ENCODE peak calls at places on chromosomes 12 and 14, in seven cellular contexts. V is lower leg skin, G is nephron progenitor cell, F is fibroblast of mammary gland, C is psoas muscle, E is uterus, U is mucosa of gallbladder. S is an unnamed sample.

GRCh38 chr14:85534914-85535313 is 5.0 kb downstream of the FLRT2 start:
- DNase-seq in V (no peak), G (no peak), F (peak; percentile 20), C (no peak), E (no peak), U (no peak), S (no peak)

GRCh38 chr14:67553547-67553946 is 20.5 kb downstream of the PLEKHH1 start:
- DNase-seq in V (no peak), G (no peak), F (no peak), C (no peak), E (no peak), U (no peak), S (no peak)

GRCh38 chr14:79074501-79074900 is 904.3 kb downstream of the NRXN3 start:
- DNase-seq in V (no peak), G (no peak), F (no peak), C (no peak), E (no peak), U (no peak), S (no peak)

GRCh38 chr12:3168775-3169221 is 91.6 kb downstream of the TSPAN9 start:
- DNase-seq in V (no peak), G (no peak), F (peak; percentile 99), C (peak; percentile 42), E (peak; percentile 90), U (peak; percentile 32), S (no peak)

GRCh38 chr12:54936736-54937135 is 47.8 kb downstream of the TESPA1 start:
- DNase-seq in V (no peak), G (no peak), F (peak; percentile 26), C (no peak), E (no peak), U (no peak), S (no peak)

GRCh38 chr14:97523936-97524335 is 726.8 kb downstream of the VRK1 start:
- DNase-seq in V (no peak), G (no peak), F (no peak), C (no peak), E (no peak), U (no peak), S (no peak)

GRCh38 chr12:3047961-3048360 is 29.2 kb upstream of the TSPAN9 start:
- DNase-seq in V (no peak), G (peak; percentile 32), F (no peak), C (no peak), E (no peak), U (no peak), S (no peak)

GRCh38 chr12:76489737-76490136 is 69.8 kb downstream of the OSBPL8 start:
- DNase-seq in V (no peak), G (no peak), F (peak; percentile 57), C (no peak), E (no peak), U (no peak), S (no peak)

GRCh38 chr12:11580125-11580751 is 69.2 kb upstream of the ETV6 start:
- DNase-seq in V (no peak), G (no peak), F (peak; percentile 74), C (no peak), E (peak; percentile 30), U (peak; percentile 63), S (no peak)

GRCh38 chr12:2540535-2540941 is 254.2 kb upstream of the FKBP4 start:
- DNase-seq in V (no peak), G (peak; percentile 35), F (no peak), C (no peak), E (peak; percentile 74), U (no peak), S (no peak)

GRCh38 chr12:26520154-26520553 is 312.8 kb downstream of the ITPR2 start:
- DNase-seq in V (no peak), G (no peak), F (no peak), C (no peak), E (no peak), U (no peak), S (no peak)

GRCh38 chr14:54337314-54337713 is 59.5 kb upstream of the CDKN3 start:
- DNase-seq in V (no peak), G (no peak), F (no peak), C (no peak), E (no peak), U (no peak), S (no peak)

GRCh38 chr12:630656-631632 is 32.3 kb downstream of the NINJ2 start:
- DNase-seq in V (peak; percentile 91), G (no peak), F (no peak), C (peak; percentile 81), E (no peak), U (peak; percentile 32), S (no peak)

GRCh38 chr12:29191267-29191889 is 42.3 kb downstream of the FAR2 start:
- DNase-seq in V (no peak), G (no peak), F (no peak), C (no peak), E (no peak), U (no peak), S (no peak)

GRCh38 chr14:102362084-102362483 is 606 bp downstream of the CINP start:
- DNase-seq in V (no peak), G (no peak), F (peak; percentile 65), C (no peak), E (no peak), U (no peak), S (no peak)

GRCh38 chr12:44876554-44877275 is 600 bp upstream of the NELL2 start:
- DNase-seq in V (no peak), G (peak; percentile 87), F (peak; percentile 12), C (peak; percentile 45), E (no peak), U (no peak), S (peak; percentile 60)

GRCh38 chr12:11651785-11652184 is 2.3 kb downstream of the ETV6 start:
- DNase-seq in V (no peak), G (no peak), F (peak; percentile 23), C (no peak), E (no peak), U (no peak), S (no peak)

GRCh38 chr12:56687225-56688128 is 607 bp downstream of the PTGES3 start:
- DNase-seq in V (peak; percentile 93), G (peak; percentile 40), F (peak; percentile 24), C (peak; percentile 69), E (peak; percentile 48), U (peak; percentile 51), S (no peak)

GRCh38 chr14:68181395-68182326 is 362.1 kb downstream of the RAD51B start:
- DNase-seq in V (no peak), G (no peak), F (peak; percentile 80), C (no peak), E (no peak), U (no peak), S (no peak)

GRCh38 chr12:55938826-55939501 is 8.0 kb downstream of the DGKA start:
- DNase-seq in V (no peak), G (no peak), F (no peak), C (no peak), E (no peak), U (no peak), S (no peak)

GRCh38 chr12:115541891-115542361 is 735.6 kb downstream of the MED13L start:
- DNase-seq in V (no peak), G (no peak), F (peak; percentile 51), C (no peak), E (no peak), U (no peak), S (no peak)

GRCh38 chr12:112309797-112310196 is 72.4 kb downstream of the HECTD4 start:
- DNase-seq in V (no peak), G (no peak), F (peak; percentile 35), C (no peak), E (no peak), U (no peak), S (no peak)

GRCh38 chr12:88309546-88309945 is 167.4 kb downstream of the TMTC3 start:
- DNase-seq in V (no peak), G (no peak), F (peak; percentile 86), C (no peak), E (no peak), U (no peak), S (no peak)

GRCh38 chr14:95533391-95533821 is 1.4 kb upstream of the GLRX5 start:
- DNase-seq in V (no peak), G (no peak), F (peak; percentile 61), C (no peak), E (no peak), U (no peak), S (no peak)

GRCh38 chr14:68897559-68898160 is 81.4 kb downstream of the ACTN1 start:
- DNase-seq in V (no peak), G (no peak), F (no peak), C (peak; percentile 23), E (no peak), U (no peak), S (no peak)

GRCh38 chr12:43551971-43552559 is at the start of gene ADAMTS20:
- DNase-seq in V (no peak), G (peak; percentile 90), F (no peak), C (no peak), E (no peak), U (no peak), S (peak; percentile 77)

S was measured in neural crest cell.